ENCODE peak calls at places on chromosomes 5 and 9, in nine cellular contexts. H, I, B, G, N, D, U, O and V are unnamed samples.

GRCh38 chr5:79973511-79973910 is 17.6 kb downstream of the MTX3 start:
- DNase-seq in H (no peak), I (no peak), B (no peak), G (no peak), N (no peak), D (no peak), U (no peak), O (no peak), V (peak; percentile 30)

GRCh38 chr9:21802418-21803000 is at the start of gene MTAP:
- DNase-seq in H (peak; percentile 94), I (peak; percentile 81), B (peak; percentile 89), G (peak; percentile 90), N (peak; percentile 93), D (peak; percentile 90), U (peak; percentile 74), O (peak; percentile 83), V (peak; percentile 96)

GRCh38 chr9:112074250-112075008 is 100.7 kb downstream of the SUSD1 start:
- DNase-seq in H (no peak), I (peak; percentile 71), B (peak; percentile 97), G (peak; percentile 23), N (peak; percentile 91), D (peak; percentile 100), U (peak; percentile 82), O (peak; percentile 18), V (peak; percentile 86)

GRCh38 chr5:156920042-156920860 is 42.8 kb downstream of the TIMD4 start:
- DNase-seq in H (no peak), I (no peak), B (no peak), G (no peak), N (no peak), D (no peak), U (no peak), O (no peak), V (peak; percentile 17)

GRCh38 chr9:121721770-121722169 is 70.3 kb downstream of the DAB2IP start:
- DNase-seq in H (no peak), I (no peak), B (no peak), G (peak; percentile 58), N (no peak), D (no peak), U (no peak), O (no peak), V (no peak)

GRCh38 chr9:2216591-2216990 is 201.4 kb downstream of the SMARCA2 start:
- DNase-seq in H (no peak), I (peak; percentile 48), B (no peak), G (no peak), N (peak; percentile 40), D (peak; percentile 18), U (no peak), O (no peak), V (peak; percentile 87)

GRCh38 chr9:35599763-35600604 is 5.1 kb upstream of the TESK1 start:
- DNase-seq in H (no peak), I (no peak), B (no peak), G (no peak), N (peak; percentile 18), D (peak; percentile 31), U (no peak), O (no peak), V (no peak)

GRCh38 chr9:18824095-18824666 is 208.8 kb downstream of the SAXO1 start:
- DNase-seq in H (no peak), I (peak; percentile 2), B (no peak), G (no peak), N (peak; percentile 31), D (peak; percentile 20), U (no peak), O (no peak), V (peak; percentile 28)

GRCh38 chr9:112620353-112620752 is 97.6 kb downstream of the INIP start:
- DNase-seq in H (no peak), I (no peak), B (no peak), G (no peak), N (no peak), D (no peak), U (no peak), O (no peak), V (no peak)

GRCh38 chr9:124270504-124271335 is 13.0 kb downstream of the NEK6 start:
- DNase-seq in H (no peak), I (no peak), B (no peak), G (no peak), N (no peak), D (no peak), U (no peak), O (no peak), V (no peak)

GRCh38 chr9:131874447-131874846 is 134.6 kb upstream of the RAPGEF1 start:
- DNase-seq in H (no peak), I (no peak), B (no peak), G (no peak), N (no peak), D (no peak), U (no peak), O (no peak), V (no peak)

GRCh38 chr5:6837519-6838110 is 124.4 kb downstream of the TENT4A start:
- DNase-seq in H (no peak), I (no peak), B (no peak), G (peak; percentile 27), N (peak; percentile 25), D (no peak), U (no peak), O (no peak), V (no peak)

GRCh38 chr5:54095969-54096368 is 214.4 kb downstream of the ARL15 start:
- DNase-seq in H (no peak), I (no peak), B (no peak), G (no peak), N (no peak), D (no peak), U (no peak), O (no peak), V (no peak)

GRCh38 chr5:138912093-138912492 is 37.0 kb upstream of the LRRTM2 start:
- DNase-seq in H (no peak), I (no peak), B (no peak), G (no peak), N (no peak), D (no peak), U (no peak), O (no peak), V (no peak)

GRCh38 chr5:1311443-1312055 is 16.7 kb upstream of the TERT start:
- DNase-seq in H (no peak), I (no peak), B (no peak), G (no peak), N (no peak), D (no peak), U (no peak), O (no peak), V (no peak)